ENCODE peak calls at places on chromosome 4, in eight cellular contexts. One of them, this sample, is unnamed.

GRCh38 chr4:156774422-156774821 is 197.2 kb downstream of the PDGFC start:
- DNase-seq in ascending aorta: no peak
- DNase-seq in OCI-LY7: no peak
- DNase-seq in pancreas: no peak
- DNase-seq in heart right ventricle: no peak
- DNase-seq in cardiac muscle cell: no peak
- DNase-seq in sigmoid colon: no peak
- DNase-seq in left lung: no peak
- DNase-seq in this sample: no peak

GRCh38 chr4:62209757-62210156 is 1009.6 kb downstream of the ADGRL3 start:
- DNase-seq in OCI-LY7: no peak
- DNase-seq in pancreas: no peak
- DNase-seq in ascending aorta: no peak
- DNase-seq in left lung: no peak
- DNase-seq in cardiac muscle cell: no peak
- DNase-seq in heart right ventricle: no peak
- DNase-seq in sigmoid colon: no peak
- DNase-seq in this sample: no peak

GRCh38 chr4:42636591-42636990 is 20.3 kb downstream of the ATP8A1 start:
- DNase-seq in heart right ventricle: no peak
- DNase-seq in cardiac muscle cell: no peak
- DNase-seq in OCI-LY7: no peak
- DNase-seq in ascending aorta: no peak
- DNase-seq in sigmoid colon: no peak
- DNase-seq in left lung: no peak
- DNase-seq in pancreas: no peak
- DNase-seq in this sample: no peak

GRCh38 chr4:114217150-114217817 is 237.8 kb upstream of the ARSJ start:
- DNase-seq in cardiac muscle cell: no peak
- DNase-seq in pancreas: peak; percentile 17
- DNase-seq in ascending aorta: no peak
- DNase-seq in heart right ventricle: no peak
- DNase-seq in sigmoid colon: no peak
- DNase-seq in OCI-LY7: no peak
- DNase-seq in left lung: no peak
- DNase-seq in this sample: no peak

GRCh38 chr4:26424838-26425237 is 65.4 kb downstream of the CCKAR start:
- DNase-seq in left lung: no peak
- DNase-seq in sigmoid colon: no peak
- DNase-seq in pancreas: no peak
- DNase-seq in cardiac muscle cell: no peak
- DNase-seq in heart right ventricle: no peak
- DNase-seq in OCI-LY7: no peak
- DNase-seq in ascending aorta: no peak
- DNase-seq in this sample: no peak

GRCh38 chr4:187929024-187929423 is 66.5 kb upstream of the ZFP42 start:
- DNase-seq in heart right ventricle: no peak
- DNase-seq in sigmoid colon: no peak
- DNase-seq in left lung: no peak
- DNase-seq in ascending aorta: no peak
- DNase-seq in pancreas: no peak
- DNase-seq in OCI-LY7: no peak
- DNase-seq in cardiac muscle cell: no peak
- DNase-seq in this sample: no peak

GRCh38 chr4:30720021-30720655 is at the start of gene PCDH7:
- DNase-seq in sigmoid colon: peak; percentile 77
- DNase-seq in heart right ventricle: peak; percentile 24
- DNase-seq in left lung: peak; percentile 48
- DNase-seq in ascending aorta: no peak
- DNase-seq in pancreas: peak; percentile 14
- DNase-seq in OCI-LY7: no peak
- DNase-seq in cardiac muscle cell: peak; percentile 69
- DNase-seq in this sample: peak; percentile 30

GRCh38 chr4:7370038-7370437 is 64.7 kb downstream of the PSAPL1 start:
- DNase-seq in pancreas: no peak
- DNase-seq in ascending aorta: no peak
- DNase-seq in sigmoid colon: peak; percentile 21
- DNase-seq in cardiac muscle cell: no peak
- DNase-seq in OCI-LY7: no peak
- DNase-seq in left lung: peak; percentile 17
- DNase-seq in heart right ventricle: no peak
- DNase-seq in this sample: no peak

GRCh38 chr4:105666693-105667092 is 41.8 kb downstream of the INTS12 start:
- DNase-seq in OCI-LY7: peak; percentile 19
- DNase-seq in pancreas: no peak
- DNase-seq in sigmoid colon: no peak
- DNase-seq in cardiac muscle cell: peak; percentile 30
- DNase-seq in heart right ventricle: no peak
- DNase-seq in left lung: no peak
- DNase-seq in ascending aorta: no peak
- DNase-seq in this sample: no peak

GRCh38 chr4:157818946-157819692 is 353.7 kb downstream of the GASK1B start:
- DNase-seq in cardiac muscle cell: no peak
- DNase-seq in sigmoid colon: no peak
- DNase-seq in pancreas: peak; percentile 12
- DNase-seq in heart right ventricle: no peak
- DNase-seq in left lung: no peak
- DNase-seq in ascending aorta: no peak
- DNase-seq in OCI-LY7: no peak
- DNase-seq in this sample: no peak

GRCh38 chr4:68304731-68305130 is 45.2 kb downstream of the YTHDC1 start:
- DNase-seq in left lung: no peak
- DNase-seq in pancreas: no peak
- DNase-seq in cardiac muscle cell: peak; percentile 49
- DNase-seq in heart right ventricle: no peak
- DNase-seq in OCI-LY7: no peak
- DNase-seq in sigmoid colon: no peak
- DNase-seq in ascending aorta: no peak
- DNase-seq in this sample: no peak

GRCh38 chr4:151674804-151675290 is 86.0 kb downstream of the GATB start:
- DNase-seq in OCI-LY7: no peak
- DNase-seq in sigmoid colon: peak; percentile 79
- DNase-seq in heart right ventricle: no peak
- DNase-seq in cardiac muscle cell: peak; percentile 78
- DNase-seq in pancreas: peak; percentile 44
- DNase-seq in left lung: peak; percentile 54
- DNase-seq in ascending aorta: no peak
- DNase-seq in this sample: peak; percentile 56

GRCh38 chr4:47465008-47465407 is 1.5 kb upstream of the COMMD8 start:
- DNase-seq in cardiac muscle cell: no peak
- DNase-seq in ascending aorta: no peak
- DNase-seq in sigmoid colon: no peak
- DNase-seq in heart right ventricle: no peak
- DNase-seq in left lung: no peak
- DNase-seq in pancreas: no peak
- DNase-seq in OCI-LY7: peak; percentile 79
- DNase-seq in this sample: no peak

GRCh38 chr4:8614365-8615193 is 22.0 kb downstream of the CPZ start:
- DNase-seq in cardiac muscle cell: no peak
- DNase-seq in pancreas: peak; percentile 8
- DNase-seq in ascending aorta: no peak
- DNase-seq in sigmoid colon: peak; percentile 53
- DNase-seq in OCI-LY7: no peak
- DNase-seq in left lung: no peak
- DNase-seq in heart right ventricle: no peak
- DNase-seq in this sample: no peak

GRCh38 chr4:1232661-1233621 is 16.0 kb downstream of the CTBP1 start:
- DNase-seq in cardiac muscle cell: no peak
- DNase-seq in heart right ventricle: peak; percentile 80
- DNase-seq in left lung: no peak
- DNase-seq in pancreas: peak; percentile 28
- DNase-seq in OCI-LY7: no peak
- DNase-seq in sigmoid colon: peak; percentile 68
- DNase-seq in ascending aorta: no peak
- DNase-seq in this sample: no peak

GRCh38 chr4:39636786-39637185 is 1.9 kb downstream of the SMIM14 start:
- DNase-seq in cardiac muscle cell: no peak
- DNase-seq in pancreas: no peak
- DNase-seq in sigmoid colon: no peak
- DNase-seq in heart right ventricle: peak; percentile 21
- DNase-seq in left lung: no peak
- DNase-seq in ascending aorta: no peak
- DNase-seq in OCI-LY7: no peak
- DNase-seq in this sample: no peak

GRCh38 chr4:5962416-5962815 is 55.8 kb downstream of the C4orf50 start:
- DNase-seq in OCI-LY7: no peak
- DNase-seq in left lung: no peak
- DNase-seq in sigmoid colon: no peak
- DNase-seq in heart right ventricle: no peak
- DNase-seq in ascending aorta: no peak
- DNase-seq in cardiac muscle cell: no peak
- DNase-seq in pancreas: no peak
- DNase-seq in this sample: no peak

GRCh38 chr4:27066591-27066990 is 205.9 kb downstream of the STIM2 start:
- DNase-seq in left lung: peak; percentile 79
- DNase-seq in ascending aorta: no peak
- DNase-seq in OCI-LY7: no peak
- DNase-seq in cardiac muscle cell: no peak
- DNase-seq in sigmoid colon: no peak
- DNase-seq in pancreas: peak; percentile 21
- DNase-seq in heart right ventricle: no peak
- DNase-seq in this sample: peak; percentile 18

GRCh38 chr4:44186850-44187246 is 261.8 kb downstream of the KCTD8 start:
- DNase-seq in left lung: no peak
- DNase-seq in heart right ventricle: no peak
- DNase-seq in pancreas: no peak
- DNase-seq in sigmoid colon: no peak
- DNase-seq in OCI-LY7: no peak
- DNase-seq in ascending aorta: no peak
- DNase-seq in cardiac muscle cell: no peak
- DNase-seq in this sample: no peak

GRCh38 chr4:22986881-22987280 is 294.1 kb downstream of the GBA3 start:
- DNase-seq in pancreas: no peak
- DNase-seq in left lung: no peak
- DNase-seq in ascending aorta: no peak
- DNase-seq in heart right ventricle: no peak
- DNase-seq in OCI-LY7: no peak
- DNase-seq in cardiac muscle cell: no peak
- DNase-seq in sigmoid colon: no peak
- DNase-seq in this sample: no peak
- TF ChIP-seq CTCF in pancreas: no peak
- TF ChIP-seq CTCF in left lung: no peak
- TF ChIP-seq CTCF in ascending aorta: no peak
- TF ChIP-seq CTCF in heart right ventricle: no peak
- TF ChIP-seq CTCF in OCI-LY7: no peak
- TF ChIP-seq CTCF in cardiac muscle cell: no peak
- TF ChIP-seq CTCF in sigmoid colon: no peak
- TF ChIP-seq CTCF in this sample: no peak

GRCh38 chr4:153341575-153342090 is 2.9 kb upstream of the MND1 start:
- DNase-seq in pancreas: no peak
- DNase-seq in sigmoid colon: no peak
- DNase-seq in cardiac muscle cell: no peak
- DNase-seq in heart right ventricle: no peak
- DNase-seq in left lung: no peak
- DNase-seq in OCI-LY7: peak; percentile 86
- DNase-seq in ascending aorta: no peak
- DNase-seq in this sample: no peak
- H3K4me1 ChIP-seq in pancreas: peaks cover 8% of the 10 kb centered on the region
- H3K4me1 ChIP-seq in sigmoid colon: no peaks in the 10 kb centered on the region
- H3K4me1 ChIP-seq in cardiac muscle cell: peaks cover 3% of the 10 kb centered on the region
- H3K4me1 ChIP-seq in heart right ventricle: peaks cover 17% of the 10 kb centered on the region
- H3K4me1 ChIP-seq in left lung: peaks cover 4% of the 10 kb centered on the region
- H3K4me1 ChIP-seq in OCI-LY7: peaks cover 52% of the 10 kb centered on the region
- H3K4me1 ChIP-seq in ascending aorta: peaks cover 4% of the 10 kb centered on the region
- H3K4me1 ChIP-seq in this sample: no peaks in the 10 kb centered on the region

DNA sequence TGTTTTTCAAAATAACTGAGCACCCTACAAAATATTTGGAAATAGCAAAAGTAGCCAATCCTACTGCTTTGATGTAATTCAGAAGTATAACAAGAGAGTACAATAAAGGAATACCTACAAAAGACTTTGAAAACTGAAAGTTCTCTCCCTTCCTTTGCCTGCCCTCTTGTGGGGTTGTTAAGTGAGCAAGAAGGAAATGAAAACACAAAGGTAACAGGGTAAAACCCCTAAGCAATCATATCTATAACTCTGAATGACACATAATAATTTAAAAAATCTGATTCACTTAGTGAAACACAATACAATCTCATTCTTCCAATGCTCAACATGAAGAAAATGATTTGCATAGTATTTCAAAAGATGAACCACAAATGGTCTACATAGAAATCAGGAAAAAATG is 98.2 kb downstream of the FRYL start:
- DNase-seq in OCI-LY7: peak; percentile 16
- DNase-seq in heart right ventricle: no peak
- DNase-seq in pancreas: no peak
- DNase-seq in cardiac muscle cell: peak; percentile 11
- DNase-seq in ascending aorta: no peak
- DNase-seq in left lung: no peak
- DNase-seq in sigmoid colon: no peak
- DNase-seq in this sample: no peak
- TF ChIP-seq CTCF in OCI-LY7: peak; percentile 56
- TF ChIP-seq CTCF in heart right ventricle: peak; percentile 64
- TF ChIP-seq CTCF in pancreas: no peak
- TF ChIP-seq CTCF in cardiac muscle cell: peak; percentile 50
- TF ChIP-seq CTCF in ascending aorta: no peak
- TF ChIP-seq CTCF in left lung: no peak
- TF ChIP-seq CTCF in sigmoid colon: no peak
- TF ChIP-seq CTCF in this sample: peak; percentile 44

GRCh38 chr4:108559911-108560310 is 60.5 kb upstream of the RPL34 start:
- DNase-seq in OCI-LY7: no peak
- DNase-seq in ascending aorta: no peak
- DNase-seq in pancreas: no peak
- DNase-seq in cardiac muscle cell: no peak
- DNase-seq in sigmoid colon: no peak
- DNase-seq in heart right ventricle: no peak
- DNase-seq in left lung: no peak
- DNase-seq in this sample: no peak

GRCh38 chr4:108556588-108557200 is 63.7 kb upstream of the RPL34 start:
- DNase-seq in pancreas: no peak
- DNase-seq in cardiac muscle cell: no peak
- DNase-seq in left lung: no peak
- DNase-seq in sigmoid colon: no peak
- DNase-seq in OCI-LY7: peak; percentile 56
- DNase-seq in ascending aorta: no peak
- DNase-seq in heart right ventricle: no peak
- DNase-seq in this sample: no peak

GRCh38 chr4:108559067-108559793 is 61.1 kb upstream of the RPL34 start:
- DNase-seq in ascending aorta: no peak
- DNase-seq in OCI-LY7: no peak
- DNase-seq in heart right ventricle: no peak
- DNase-seq in left lung: no peak
- DNase-seq in cardiac muscle cell: no peak
- DNase-seq in pancreas: no peak
- DNase-seq in sigmoid colon: no peak
- DNase-seq in this sample: no peak

GRCh38 chr4:108561086-108561485 is 59.3 kb upstream of the RPL34 start:
- DNase-seq in OCI-LY7: no peak
- DNase-seq in left lung: no peak
- DNase-seq in heart right ventricle: no peak
- DNase-seq in sigmoid colon: no peak
- DNase-seq in cardiac muscle cell: no peak
- DNase-seq in ascending aorta: no peak
- DNase-seq in pancreas: no peak
- DNase-seq in this sample: no peak

DNA sequence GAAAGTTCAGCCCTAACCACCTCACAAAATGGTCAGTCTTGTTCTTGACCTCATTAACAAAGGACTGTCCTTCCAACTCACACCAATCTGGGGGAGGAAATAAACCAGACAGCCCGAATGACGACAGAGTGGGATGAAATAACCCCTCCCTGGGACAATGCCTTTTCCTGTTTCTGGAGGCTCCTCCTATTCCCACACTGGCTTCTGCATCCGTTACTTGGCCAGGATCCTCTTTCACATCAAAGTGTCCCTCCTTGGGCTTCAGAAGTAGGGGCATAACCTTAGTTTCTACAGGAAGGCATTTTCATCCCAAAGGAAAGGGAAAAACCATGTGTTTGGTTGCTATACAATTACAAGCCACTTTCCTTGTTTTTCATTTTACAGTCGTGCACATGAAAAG is 59.8 kb upstream of the RPL34 start:
- DNase-seq in pancreas: no peak
- DNase-seq in OCI-LY7: no peak
- DNase-seq in left lung: no peak
- DNase-seq in ascending aorta: no peak
- DNase-seq in cardiac muscle cell: no peak
- DNase-seq in sigmoid colon: no peak
- DNase-seq in heart right ventricle: peak; percentile 72
- DNase-seq in this sample: no peak
- H3K4me1 ChIP-seq in pancreas: no peaks in the 10 kb centered on the region
- H3K4me1 ChIP-seq in OCI-LY7: peaks cover 34% of the 10 kb centered on the region
- H3K4me1 ChIP-seq in left lung: no peaks in the 10 kb centered on the region
- H3K4me1 ChIP-seq in ascending aorta: no peaks in the 10 kb centered on the region
- H3K4me1 ChIP-seq in cardiac muscle cell: no peaks in the 10 kb centered on the region
- H3K4me1 ChIP-seq in sigmoid colon: no peaks in the 10 kb centered on the region
- H3K4me1 ChIP-seq in heart right ventricle: no peaks in the 10 kb centered on the region
- H3K4me1 ChIP-seq in this sample: no peaks in the 10 kb centered on the region